ENCODE peak calls at places on chromosomes 4 and X, in six cellular contexts. One of them, this sample, is unnamed.

GRCh38 chr4:102715057-102715456 is 45.7 kb downstream of the MANBA start:
- DNase-seq in GM23338: peak; percentile 35
- DNase-seq in GM23248: peak; percentile 44
- DNase-seq in neural progenitor cell: no peak
- DNase-seq in K562: no peak
- DNase-seq in astrocyte: no peak
- DNase-seq in this sample: peak; percentile 12

GRCh38 chrX:131821945-131822622 is 201.0 kb upstream of the STK26 start:
- DNase-seq in GM23338: no peak
- DNase-seq in neural progenitor cell: no peak
- DNase-seq in K562: no peak
- DNase-seq in GM23248: no peak
- DNase-seq in astrocyte: peak; percentile 59
- DNase-seq in this sample: no peak

GRCh38 chr4:107863850-107864371 is 39.2 kb downstream of the SGMS2 start:
- DNase-seq in K562: no peak
- DNase-seq in astrocyte: peak; percentile 42
- DNase-seq in GM23338: no peak
- DNase-seq in GM23248: peak; percentile 53
- DNase-seq in neural progenitor cell: no peak
- DNase-seq in this sample: peak; percentile 72

GRCh38 chrX:45351478-45351877 is 150.8 kb upstream of the DIPK2B start:
- DNase-seq in GM23338: no peak
- DNase-seq in GM23248: peak; percentile 76
- DNase-seq in K562: no peak
- DNase-seq in astrocyte: peak; percentile 74
- DNase-seq in neural progenitor cell: no peak
- DNase-seq in this sample: peak; percentile 63

GRCh38 chr4:152572417-152573086 is 36.7 kb upstream of the FBXW7 start:
- DNase-seq in neural progenitor cell: no peak
- DNase-seq in GM23338: no peak
- DNase-seq in GM23248: peak; percentile 64
- DNase-seq in K562: no peak
- DNase-seq in astrocyte: peak; percentile 68
- DNase-seq in this sample: peak; percentile 65

GRCh38 chrX:22314692-22315091 is 42.0 kb downstream of the CBLL2 start:
- DNase-seq in GM23248: no peak
- DNase-seq in astrocyte: no peak
- DNase-seq in GM23338: peak; percentile 43
- DNase-seq in K562: no peak
- DNase-seq in neural progenitor cell: peak; percentile 8
- DNase-seq in this sample: peak; percentile 23

GRCh38 chr4:22962186-22962786 is 269.5 kb downstream of the GBA3 start:
- DNase-seq in neural progenitor cell: peak; percentile 57
- DNase-seq in GM23248: peak; percentile 53
- DNase-seq in GM23338: peak; percentile 78
- DNase-seq in K562: peak; percentile 7
- DNase-seq in astrocyte: peak; percentile 17
- DNase-seq in this sample: peak; percentile 76

GRCh38 chrX:30215357-30215843 is at the start of gene MAGEB2:
- DNase-seq in GM23338: peak; percentile 36
- DNase-seq in astrocyte: no peak
- DNase-seq in K562: peak; percentile 84
- DNase-seq in neural progenitor cell: no peak
- DNase-seq in GM23248: no peak
- DNase-seq in this sample: no peak

GRCh38 chrX:97027384-97027922 is 143.7 kb downstream of the RPA4 start:
- DNase-seq in GM23248: no peak
- DNase-seq in astrocyte: peak; percentile 34
- DNase-seq in neural progenitor cell: peak; percentile 92
- DNase-seq in GM23338: peak; percentile 63
- DNase-seq in K562: no peak
- DNase-seq in this sample: no peak

GRCh38 chrX:77087529-77088169 is 359.5 kb upstream of the FGF16 start:
- DNase-seq in K562: no peak
- DNase-seq in astrocyte: peak; percentile 12
- DNase-seq in GM23338: no peak
- DNase-seq in neural progenitor cell: no peak
- DNase-seq in GM23248: peak; percentile 23
- DNase-seq in this sample: peak; percentile 54

GRCh38 chr4:112646632-112647537 is 9.9 kb downstream of the LARP7 start:
- DNase-seq in GM23338: no peak
- DNase-seq in GM23248: no peak
- DNase-seq in K562: no peak
- DNase-seq in astrocyte: no peak
- DNase-seq in neural progenitor cell: no peak
- DNase-seq in this sample: no peak

GRCh38 chr4:112647785-112648184 is 10.8 kb downstream of the LARP7 start:
- DNase-seq in K562: no peak
- DNase-seq in neural progenitor cell: peak; percentile 26
- DNase-seq in GM23338: peak; percentile 54
- DNase-seq in astrocyte: peak; percentile 10
- DNase-seq in GM23248: peak; percentile 5
- DNase-seq in this sample: no peak

GRCh38 chr4:112649055-112649408 is 12.1 kb downstream of the LARP7 start:
- DNase-seq in astrocyte: no peak
- DNase-seq in GM23338: no peak
- DNase-seq in GM23248: no peak
- DNase-seq in K562: no peak
- DNase-seq in neural progenitor cell: no peak
- DNase-seq in this sample: no peak

GRCh38 chr4:112650332-112650731 is 13.4 kb downstream of the LARP7 start:
- DNase-seq in GM23338: peak; percentile 27
- DNase-seq in GM23248: no peak
- DNase-seq in neural progenitor cell: no peak
- DNase-seq in astrocyte: no peak
- DNase-seq in K562: no peak
- DNase-seq in this sample: no peak

DNA sequence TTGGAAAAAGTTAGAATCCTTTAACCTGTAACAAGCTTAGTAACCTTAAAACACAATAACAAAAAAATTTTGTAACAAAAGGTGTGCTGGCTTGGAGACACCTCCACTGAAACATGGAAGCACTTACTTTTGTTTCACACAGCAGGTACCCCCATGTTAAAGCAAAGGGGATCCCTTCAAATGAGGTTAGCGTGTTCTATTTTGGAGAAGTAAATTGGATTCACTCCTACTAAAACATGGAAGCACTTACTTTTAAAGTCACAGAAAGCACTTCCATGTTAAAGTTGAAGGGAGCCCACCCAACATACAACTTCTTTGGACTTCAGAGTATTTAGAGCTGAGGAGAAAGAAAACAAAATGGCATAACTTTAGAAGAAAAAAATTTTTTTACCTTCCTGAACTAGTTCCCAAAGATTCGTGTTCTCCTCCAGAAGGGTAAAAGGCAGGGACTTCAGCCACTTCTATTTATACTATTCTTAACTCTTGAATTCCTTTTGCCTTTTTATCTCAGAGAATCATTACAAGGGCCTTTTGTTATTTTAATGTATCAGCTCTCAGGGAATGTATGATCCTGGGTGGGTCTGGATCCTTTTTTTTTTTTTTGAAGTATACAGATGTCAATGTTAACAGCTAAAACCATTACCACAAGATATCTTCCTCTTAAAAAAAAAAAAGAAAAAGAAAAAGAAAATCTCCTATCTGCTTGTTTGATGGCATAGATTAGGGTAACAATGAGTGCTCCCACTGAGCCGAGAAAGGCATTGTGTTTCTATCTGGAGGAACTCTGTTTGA is 11.5 kb downstream of the LARP7 start:
- DNase-seq in neural progenitor cell: peak; percentile 69
- DNase-seq in GM23338: peak; percentile 93
- DNase-seq in GM23248: no peak
- DNase-seq in K562: no peak
- DNase-seq in astrocyte: peak; percentile 54
- DNase-seq in this sample: no peak
- H3K4me3 ChIP-seq in neural progenitor cell: peak overlapping the region; percentile 93
- H3K4me3 ChIP-seq in GM23338: peak overlapping the region; percentile 69
- H3K4me3 ChIP-seq in GM23248: no peak overlapping the region
- H3K4me3 ChIP-seq in K562: no peak overlapping the region
- H3K4me3 ChIP-seq in astrocyte: peak overlapping the region; percentile 25
- H3K4me3 ChIP-seq in this sample: no peak overlapping the region

DNA sequence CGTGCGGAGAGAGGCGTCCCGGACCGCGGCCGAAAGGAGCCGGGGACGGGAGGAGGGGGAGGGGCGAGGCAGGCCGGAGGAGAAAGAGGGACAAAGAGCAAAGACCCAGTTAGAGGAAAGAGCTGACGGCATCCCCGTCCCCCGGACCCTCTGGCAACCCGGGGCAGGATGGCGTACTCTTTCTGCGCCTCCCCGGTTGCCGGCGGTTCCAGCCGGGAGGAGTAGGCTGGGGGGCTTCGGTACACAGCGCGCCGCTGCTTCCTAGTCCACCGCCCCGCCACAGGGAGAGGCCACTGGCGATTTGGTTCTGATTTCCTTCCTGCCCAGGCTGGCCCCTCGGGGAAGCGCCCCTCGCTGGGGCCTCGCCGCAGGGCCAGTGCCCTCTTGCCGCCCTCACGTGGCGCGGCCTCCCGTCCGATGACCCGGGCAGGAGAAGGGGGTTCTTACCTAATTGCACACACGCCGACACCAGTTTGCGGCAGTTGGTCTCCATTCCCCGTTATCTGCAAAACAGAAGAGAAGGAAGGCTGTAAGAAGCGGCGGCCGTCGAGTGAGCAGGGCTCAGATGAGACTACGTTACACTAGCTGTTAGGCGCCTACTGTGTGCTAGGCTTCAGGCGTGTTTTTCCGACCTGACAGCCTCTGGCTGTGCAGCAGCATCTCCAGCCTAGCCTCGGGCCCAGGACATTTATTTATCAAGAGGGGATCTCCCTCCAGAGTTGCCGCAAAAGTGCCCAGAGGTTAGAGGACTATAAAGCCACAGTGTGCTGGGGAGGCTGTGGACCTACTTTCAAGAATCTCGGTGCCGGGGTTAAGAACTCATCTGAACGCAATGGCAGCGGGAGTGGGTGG is 9.9 kb upstream of the PITX2 start:
- DNase-seq in GM23338: peak; percentile 65
- DNase-seq in astrocyte: no peak
- DNase-seq in GM23248: no peak
- DNase-seq in neural progenitor cell: peak; percentile 59
- DNase-seq in K562: no peak
- DNase-seq in this sample: no peak
- TF ChIP-seq EZH2 in GM23338: peak; percentile 88
- TF ChIP-seq EZH2 in astrocyte: peak; percentile 82
- TF ChIP-seq EZH2 in GM23248: no peak
- TF ChIP-seq EZH2 in neural progenitor cell: no peak
- TF ChIP-seq EZH2 in K562: no peak
- TF ChIP-seq EZH2 in this sample: no peak

DNA sequence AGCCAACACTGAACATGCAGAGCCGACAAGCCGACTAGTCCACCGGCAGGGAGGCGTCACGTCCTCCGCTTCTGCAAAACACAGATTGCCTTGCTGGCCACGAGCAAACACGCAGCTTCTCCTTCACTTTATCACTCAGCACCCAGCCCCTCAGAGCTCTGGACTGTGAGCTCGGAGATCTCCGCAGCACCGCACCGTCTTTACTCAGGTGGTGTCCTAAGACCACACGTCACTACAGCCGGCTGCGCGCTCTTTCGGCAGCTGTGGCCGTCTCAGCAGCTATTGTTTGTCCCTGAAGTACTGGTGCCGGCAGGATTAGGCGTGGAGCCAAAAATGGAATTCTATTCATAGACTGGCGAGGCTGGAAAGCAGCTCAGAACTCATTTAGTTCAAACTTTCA is 72.0 kb downstream of the FAT1 start:
- DNase-seq in astrocyte: peak; percentile 69
- DNase-seq in GM23248: no peak
- DNase-seq in neural progenitor cell: peak; percentile 82
- DNase-seq in K562: no peak
- DNase-seq in GM23338: peak; percentile 33
- DNase-seq in this sample: no peak
- H3K4me3 ChIP-seq in astrocyte: peak overlapping the region; percentile 56
- H3K4me3 ChIP-seq in GM23248: no peak overlapping the region
- H3K4me3 ChIP-seq in neural progenitor cell: peak overlapping the region; percentile 26
- H3K4me3 ChIP-seq in K562: no peak overlapping the region
- H3K4me3 ChIP-seq in GM23338: no peak overlapping the region
- H3K4me3 ChIP-seq in this sample: no peak overlapping the region

GRCh38 chrX:120677017-120677652 is 47.3 kb upstream of the C1GALT1C1 start:
- DNase-seq in K562: no peak
- DNase-seq in GM23248: no peak
- DNase-seq in neural progenitor cell: no peak
- DNase-seq in GM23338: no peak
- DNase-seq in astrocyte: no peak
- DNase-seq in this sample: no peak

GRCh38 chrX:120672841-120673530 is 43.1 kb upstream of the C1GALT1C1 start:
- DNase-seq in K562: no peak
- DNase-seq in GM23248: no peak
- DNase-seq in astrocyte: no peak
- DNase-seq in GM23338: no peak
- DNase-seq in neural progenitor cell: no peak
- DNase-seq in this sample: no peak

GRCh38 chrX:120668357-120668756 is 38.5 kb upstream of the C1GALT1C1 start:
- DNase-seq in neural progenitor cell: no peak
- DNase-seq in GM23248: peak; percentile 24
- DNase-seq in astrocyte: no peak
- DNase-seq in GM23338: no peak
- DNase-seq in K562: no peak
- DNase-seq in this sample: no peak

GRCh38 chrX:120672389-120672788 is 42.5 kb upstream of the C1GALT1C1 start:
- DNase-seq in neural progenitor cell: no peak
- DNase-seq in GM23338: no peak
- DNase-seq in K562: no peak
- DNase-seq in astrocyte: peak; percentile 83
- DNase-seq in GM23248: peak; percentile 87
- DNase-seq in this sample: peak; percentile 83

DNA sequence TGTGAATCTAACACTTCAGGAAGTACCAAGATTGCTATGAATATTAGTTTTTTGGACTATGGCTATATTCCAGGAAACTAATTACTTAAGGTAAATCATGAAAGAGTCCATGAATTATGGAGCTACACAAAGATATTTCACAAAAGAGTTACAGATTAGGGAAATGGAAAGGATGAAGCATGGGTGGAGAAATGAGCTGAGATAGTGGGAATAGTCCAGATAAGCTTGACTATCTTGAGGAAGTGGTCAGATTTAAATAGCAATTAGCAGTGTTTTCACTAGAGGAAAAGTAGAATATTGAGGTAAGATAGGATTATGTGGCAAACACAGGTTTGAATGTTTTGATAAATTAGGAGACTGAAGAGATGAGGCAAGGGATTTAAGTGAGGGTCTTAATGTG is 42.1 kb upstream of the C1GALT1C1 start:
- DNase-seq in K562: no peak
- DNase-seq in neural progenitor cell: no peak
- DNase-seq in GM23338: no peak
- DNase-seq in GM23248: no peak
- DNase-seq in astrocyte: peak; percentile 53
- DNase-seq in this sample: no peak
- TF ChIP-seq EZH2 in K562: no peak
- TF ChIP-seq EZH2 in neural progenitor cell: no peak
- TF ChIP-seq EZH2 in GM23338: no peak
- TF ChIP-seq EZH2 in GM23248: no peak
- TF ChIP-seq EZH2 in astrocyte: no peak
- TF ChIP-seq EZH2 in this sample: no peak